ENCODE peak calls at places on chromosomes 7 and 10, in seven cellular contexts. V is KBM-7, S is RPMI7951, X is aorta, E is astrocyte, K is GM23338, I is right lobe of liver. G is an unnamed sample.

GRCh38 chr10:73601486-73601921 is 10.4 kb upstream of the USP54 start:
- DNase-seq in K (peak; percentile 49), X (no peak), S (no peak), I (no peak), E (peak; percentile 55), V (no peak), G (no peak)

GRCh38 chr10:47403401-47404318 is 19.6 kb upstream of the ZNF488 start:
- DNase-seq in X (no peak), K (no peak), V (no peak), I (no peak), E (no peak), S (no peak), G (no peak)

GRCh38 chr10:131905603-131906268 is 4.9 kb downstream of the PPP2R2D start:
- DNase-seq in V (no peak), K (no peak), I (no peak), E (no peak), X (peak; percentile 71), S (no peak), G (no peak)

GRCh38 chr7:101562531-101563197 is 66.4 kb downstream of the MYL10 start:
- DNase-seq in E (no peak), I (no peak), K (peak; percentile 45), S (no peak), X (no peak), V (no peak), G (no peak)

GRCh38 chr7:70764004-70764691 is 367.8 kb upstream of the GALNT17 start:
- DNase-seq in S (no peak), X (no peak), E (no peak), K (no peak), V (no peak), I (no peak), G (no peak)

GRCh38 chr10:132973903-132974241 is 31.5 kb upstream of the CFAP46 start:
- DNase-seq in S (no peak), K (no peak), I (no peak), X (peak; percentile 70), V (no peak), E (no peak), G (no peak)

GRCh38 chr10:30417301-30417700 is 16.7 kb upstream of the MAP3K8 start:
- DNase-seq in E (no peak), I (no peak), V (no peak), X (no peak), S (no peak), K (no peak), G (no peak)

GRCh38 chr10:30818010-30818660 is 188.6 kb upstream of the LYZL2 start:
- DNase-seq in V (no peak), I (peak; percentile 67), E (peak; percentile 40), K (no peak), X (peak; percentile 88), S (peak; percentile 86), G (peak; percentile 81)

GRCh38 chr10:125980521-125980920 is 84.2 kb downstream of the FANK1 start:
- DNase-seq in I (no peak), V (no peak), E (no peak), S (no peak), K (no peak), X (no peak), G (no peak)

GRCh38 chr7:33639552-33640197 is 265.7 kb upstream of the BMPER start:
- DNase-seq in K (no peak), V (no peak), I (no peak), X (no peak), S (peak; percentile 21), E (peak; percentile 1), G (no peak)

GRCh38 chr10:8053446-8054242 is 844 bp upstream of the GATA3 start:
- DNase-seq in X (peak; percentile 90), S (peak; percentile 88), K (peak; percentile 95), E (peak; percentile 59), I (peak; percentile 85), V (peak; percentile 82), G (peak; percentile 83)

GRCh38 chr10:67955614-67956013 is 71.2 kb downstream of the SIRT1 start:
- DNase-seq in I (no peak), X (no peak), E (no peak), S (no peak), K (no peak), V (no peak), G (no peak)

GRCh38 chr10:26439436-26440090 is 1.4 kb downstream of the APBB1IP start:
- DNase-seq in S (peak; percentile 42), X (no peak), V (no peak), I (no peak), K (no peak), E (no peak), G (no peak)

GRCh38 chr10:5488272-5489161 is 10.9 kb downstream of the CALML5 start:
- DNase-seq in I (no peak), X (no peak), V (no peak), E (no peak), S (no peak), K (peak; percentile 38), G (no peak)

GRCh38 chr10:31261502-31262311 is 57.3 kb upstream of the ZEB1 start:
- DNase-seq in V (no peak), K (no peak), S (peak; percentile 83), X (no peak), I (no peak), E (peak; percentile 84), G (no peak)

GRCh38 chr10:132460071-132460470 is 63.1 kb downstream of the PWWP2B start:
- DNase-seq in K (no peak), S (no peak), V (no peak), E (no peak), I (peak; percentile 45), X (peak; percentile 67), G (no peak)

GRCh38 chr7:151993977-151994676 is 31.3 kb upstream of the GALNT11 start:
- DNase-seq in K (peak; percentile 26), E (no peak), X (no peak), S (no peak), V (no peak), I (no peak), G (no peak)

GRCh38 chr10:38600146-38600545 is 506.0 kb downstream of the ZNF37A start:
- DNase-seq in S (no peak), V (no peak), E (no peak), X (peak; percentile 35), I (no peak), K (no peak), G (no peak)

GRCh38 chr10:133251388-133252222 is 13.9 kb downstream of the VENTX start:
- DNase-seq in X (no peak), S (no peak), V (no peak), K (no peak), E (no peak), I (no peak), G (no peak)

GRCh38 chr10:14008648-14009072 is 322.1 kb downstream of the FRMD4A start:
- DNase-seq in K (no peak), I (no peak), E (no peak), X (no peak), V (no peak), S (no peak), G (no peak)

GRCh38 chr10:97081621-97082235 is 104.0 kb downstream of the SLIT1 start:
- DNase-seq in X (no peak), K (peak; percentile 93), I (no peak), S (peak; percentile 40), E (peak; percentile 37), V (peak; percentile 69), G (peak; percentile 45)

GRCh38 chr10:98790817-98791216 is 344.1 kb upstream of the HPS1 start:
- DNase-seq in I (no peak), S (no peak), K (peak; percentile 30), V (peak; percentile 41), E (no peak), X (no peak), G (no peak)

GRCh38 chr10:91908358-91909177 is 718 bp downstream of the FGFBP3 start:
- DNase-seq in I (peak; percentile 78), S (peak; percentile 78), X (peak; percentile 93), E (peak; percentile 65), K (peak; percentile 92), V (peak; percentile 91), G (peak; percentile 82)

GRCh38 chr10:29728541-29729049 is 93.8 kb upstream of the SVIL start:
- DNase-seq in V (no peak), X (no peak), S (no peak), E (no peak), K (peak; percentile 40), I (no peak), G (no peak)

GRCh38 chr10:116274141-116274861 is 1.3 kb upstream of the GFRA1 start:
- DNase-seq in I (peak; percentile 54), X (peak; percentile 75), S (no peak), E (no peak), V (no peak), K (peak; percentile 56), G (no peak)

GRCh38 chr7:91957823-91958222 is 17.2 kb downstream of the AKAP9 start:
- DNase-seq in S (no peak), K (no peak), I (no peak), E (no peak), V (no peak), X (no peak), G (no peak)

GRCh38 chr10:77036993-77037734 is 600.4 kb downstream of the KCNMA1 start:
- DNase-seq in V (no peak), E (no peak), I (peak; percentile 57), K (peak; percentile 86), X (no peak), S (peak; percentile 24), G (no peak)

GRCh38 chr10:59018977-59019376 is 157.5 kb upstream of the PHYHIPL start:
- DNase-seq in S (no peak), V (no peak), K (no peak), I (no peak), E (no peak), X (no peak), G (no peak)

GRCh38 chr10:58266003-58266825 is 1.5 kb downstream of the IPMK start:
- DNase-seq in V (peak; percentile 30), I (no peak), K (no peak), X (no peak), E (peak; percentile 57), S (peak; percentile 55), G (no peak)

G was measured in heart left ventricle.